ENCODE peak calls at places on chromosomes 5 and 9, in seven cellular contexts. W is stomach, Y is foreskin fibroblast, H is lower leg skin, K is sigmoid colon, Z is ovary, Q is testis. N is an unnamed sample.
A peak's percentile ranks its signal among the peaks of the same experiment; 100 is the strongest.

GRCh38 chr5:93162201-93162654 is 418.8 kb downstream of the NR2F1-AS1 start:
- DNase-seq in W (no peak), Y (peak; percentile 68), H (no peak), K (no peak), Z (no peak), Q (no peak), N (no peak)

GRCh38 chr5:178595145-178595544 is 5.0 kb upstream of the COL23A1 start:
- DNase-seq in W (no peak), Y (no peak), H (no peak), K (no peak), Z (no peak), Q (no peak), N (no peak)

GRCh38 chr9:133238272-133238850 is 29.3 kb upstream of the OBP2B start:
- DNase-seq in W (peak; percentile 69), Y (peak; percentile 42), H (peak; percentile 97), K (peak; percentile 89), Z (peak; percentile 99), Q (peak; percentile 96), N (peak; percentile 79)

GRCh38 chr9:104232781-104233341 is 138.8 kb downstream of the SMC2 start:
- DNase-seq in W (no peak), Y (peak; percentile 43), H (no peak), K (no peak), Z (no peak), Q (no peak), N (no peak)

GRCh38 chr9:27282269-27282668 is 14.7 kb downstream of the EQTN start:
- DNase-seq in W (no peak), Y (no peak), H (no peak), K (no peak), Z (no peak), Q (no peak), N (no peak)

GRCh38 chr5:149961186-149961685 is 678 bp downstream of the SLC26A2 start:
- DNase-seq in W (no peak), Y (no peak), H (no peak), K (no peak), Z (no peak), Q (no peak), N (no peak)

GRCh38 chr9:116641292-116642059 is 45.6 kb upstream of the TRIM32 start:
- DNase-seq in W (no peak), Y (peak; percentile 52), H (no peak), K (no peak), Z (no peak), Q (no peak), N (no peak)

GRCh38 chr5:147688965-147689364 is 93.6 kb downstream of the JAKMIP2 start:
- DNase-seq in W (peak; percentile 50), Y (peak; percentile 32), H (no peak), K (peak; percentile 88), Z (peak; percentile 57), Q (peak; percentile 40), N (no peak)

GRCh38 chr5:109161914-109162683 is 247.7 kb downstream of the PJA2 start:
- DNase-seq in W (no peak), Y (peak; percentile 36), H (no peak), K (no peak), Z (no peak), Q (no peak), N (no peak)

GRCh38 chr5:18778226-18778625 is 1144.0 kb downstream of the TAF11L14 start:
- DNase-seq in W (no peak), Y (no peak), H (no peak), K (no peak), Z (no peak), Q (no peak), N (no peak)

GRCh38 chr5:18771097-18771610 is 1136.9 kb downstream of the TAF11L14 start:
- DNase-seq in W (no peak), Y (no peak), H (no peak), K (no peak), Z (no peak), Q (no peak), N (no peak)

DNA sequence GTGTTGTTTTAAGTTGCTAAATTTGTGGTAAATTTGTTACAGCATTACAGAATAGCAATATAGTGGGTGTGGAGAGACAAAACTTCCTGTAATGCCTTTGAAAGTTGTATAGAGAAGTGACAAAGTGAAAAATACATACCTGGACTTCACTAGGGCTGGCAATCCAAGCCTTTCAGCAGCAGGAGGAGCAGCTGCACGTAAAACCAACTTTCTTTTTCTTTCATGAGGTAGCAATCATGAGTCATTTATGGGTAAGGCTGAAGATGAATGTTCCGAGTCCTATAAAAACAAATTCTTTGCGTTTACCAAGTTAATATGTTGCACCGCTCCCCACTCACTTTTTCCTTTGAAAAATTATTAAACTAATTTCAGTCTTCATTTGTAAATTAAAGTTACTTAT is 1138.2 kb downstream of the TAF11L14 start:
- DNase-seq in W (no peak), Y (no peak), H (no peak), K (no peak), Z (no peak), Q (no peak), N (no peak)
- TF ChIP-seq CTCF in W (no peak), Y (no peak), H (no peak), K (no peak), Z (no peak), Q (no peak), N (no peak)

GRCh38 chr9:108671156-108671555 is 184.6 kb downstream of the ACTL7B start:
- DNase-seq in W (no peak), Y (peak; percentile 72), H (peak; percentile 37), K (no peak), Z (no peak), Q (no peak), N (no peak)
- TF ChIP-seq CTCF in W (no peak), Y (peak; percentile 58), H (no peak), K (no peak), Z (no peak), Q (no peak), N (no peak)

GRCh38 chr5:173057062-173057924 is 1.1 kb downstream of the CREBRF start:
- DNase-seq in W (peak; percentile 99), Y (peak; percentile 99), H (peak; percentile 100), K (peak; percentile 99), Z (peak; percentile 98), Q (peak; percentile 100), N (peak; percentile 96)
- TF ChIP-seq CTCF in W (no peak), Y (no peak), H (no peak), K (peak; percentile 30), Z (no peak), Q (no peak), N (no peak)

DNA sequence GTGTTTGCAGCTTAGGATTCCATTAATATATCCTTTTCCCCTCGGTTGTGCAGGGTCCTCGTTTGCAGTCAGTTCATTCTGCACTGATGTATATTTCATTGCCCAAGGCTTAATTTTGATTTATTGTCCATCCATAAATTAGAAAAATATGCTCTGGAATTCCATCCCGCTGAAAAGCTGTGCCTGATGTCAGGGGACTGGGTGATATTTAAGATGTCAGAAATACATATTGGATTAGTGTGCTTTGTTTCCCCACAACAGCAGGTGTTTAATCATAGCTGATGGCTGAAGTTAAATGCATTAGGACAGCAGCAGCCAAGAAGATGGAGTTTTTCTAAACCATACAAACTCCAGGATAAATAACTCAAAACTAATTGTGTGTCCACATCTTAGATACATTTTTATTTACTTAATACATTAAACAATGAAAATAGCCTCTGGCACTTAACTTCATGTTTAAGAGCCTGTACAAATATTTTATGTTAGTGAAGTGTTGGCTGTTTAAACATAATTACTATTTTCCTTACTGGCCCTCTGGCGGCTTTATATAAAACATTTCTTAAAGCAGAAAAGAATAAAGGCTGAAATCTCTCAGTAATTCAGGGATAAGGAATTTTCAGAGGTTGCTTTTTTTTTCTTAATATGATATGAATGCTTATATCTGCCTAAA is 170.4 kb upstream of the TBCA start:
- DNase-seq in W (no peak), Y (no peak), H (no peak), K (no peak), Z (no peak), Q (no peak), N (no peak)
- TF ChIP-seq CTCF in W (no peak), Y (no peak), H (no peak), K (no peak), Z (no peak), Q (no peak), N (no peak)

GRCh38 chr9:80285325-80285724 is 713.6 kb downstream of the TLE4 start:
- DNase-seq in W (no peak), Y (peak; percentile 60), H (no peak), K (no peak), Z (no peak), Q (peak; percentile 31), N (no peak)
- TF ChIP-seq CTCF in W (no peak), Y (no peak), H (no peak), K (no peak), Z (no peak), Q (no peak), N (no peak)